ENCODE peak calls at places on chromosomes 11 and 22, in seven cellular contexts. One of them, this sample, is unnamed.
A peak's percentile ranks its signal among the peaks of the same experiment; 100 is the strongest.

GRCh38 chr11:2734181-2735052 is 34.6 kb upstream of the KCNQ1OT1 start:
- DNase-seq in astrocyte: no peak
- DNase-seq in brain microvascular endothelial cell: no peak
- DNase-seq in RWPE1: no peak
- DNase-seq in AG04450: no peak
- DNase-seq in thyroid gland: no peak
- DNase-seq in mammary epithelial cell: no peak
- DNase-seq in this sample: no peak

GRCh38 chr11:112931686-112932085 is 29.5 kb upstream of the NCAM1 start:
- DNase-seq in astrocyte: no peak
- DNase-seq in brain microvascular endothelial cell: no peak
- DNase-seq in RWPE1: no peak
- DNase-seq in AG04450: no peak
- DNase-seq in thyroid gland: no peak
- DNase-seq in mammary epithelial cell: no peak
- DNase-seq in this sample: no peak

GRCh38 chr11:96426356-96427103 is 36.7 kb downstream of the JRKL start:
- DNase-seq in astrocyte: peak; percentile 19
- DNase-seq in brain microvascular endothelial cell: no peak
- DNase-seq in RWPE1: peak; percentile 54
- DNase-seq in AG04450: peak; percentile 21
- DNase-seq in thyroid gland: no peak
- DNase-seq in mammary epithelial cell: peak; percentile 12
- DNase-seq in this sample: no peak

GRCh38 chr22:46036558-46037408 is 59.8 kb upstream of the WNT7B start:
- DNase-seq in astrocyte: no peak
- DNase-seq in brain microvascular endothelial cell: no peak
- DNase-seq in RWPE1: no peak
- DNase-seq in AG04450: no peak
- DNase-seq in thyroid gland: peak; percentile 26
- DNase-seq in mammary epithelial cell: peak; percentile 63
- DNase-seq in this sample: no peak

GRCh38 chr11:64876835-64877341 is 1.5 kb downstream of the EHD1 start:
- DNase-seq in astrocyte: no peak
- DNase-seq in brain microvascular endothelial cell: peak; percentile 29
- DNase-seq in RWPE1: peak; percentile 45
- DNase-seq in AG04450: no peak
- DNase-seq in thyroid gland: peak; percentile 92
- DNase-seq in mammary epithelial cell: peak; percentile 39
- DNase-seq in this sample: peak; percentile 73

GRCh38 chr11:112485280-112485679 is 224.6 kb upstream of the PLET1 start:
- DNase-seq in astrocyte: no peak
- DNase-seq in brain microvascular endothelial cell: no peak
- DNase-seq in RWPE1: no peak
- DNase-seq in AG04450: no peak
- DNase-seq in thyroid gland: no peak
- DNase-seq in mammary epithelial cell: no peak
- DNase-seq in this sample: peak; percentile 15

GRCh38 chr22:50705851-50706351 is 32.1 kb upstream of the ACR start:
- DNase-seq in astrocyte: no peak
- DNase-seq in brain microvascular endothelial cell: no peak
- DNase-seq in RWPE1: no peak
- DNase-seq in AG04450: no peak
- DNase-seq in thyroid gland: peak; percentile 69
- DNase-seq in mammary epithelial cell: no peak
- DNase-seq in this sample: no peak

GRCh38 chr11:44731685-44732411 is 5.1 kb downstream of the TSPAN18 start:
- DNase-seq in astrocyte: no peak
- DNase-seq in brain microvascular endothelial cell: no peak
- DNase-seq in RWPE1: no peak
- DNase-seq in AG04450: no peak
- DNase-seq in thyroid gland: no peak
- DNase-seq in mammary epithelial cell: no peak
- DNase-seq in this sample: no peak

GRCh38 chr22:26398741-26399153 is 30.3 kb upstream of the ASPHD2 start:
- DNase-seq in astrocyte: peak; percentile 71
- DNase-seq in brain microvascular endothelial cell: peak; percentile 73
- DNase-seq in RWPE1: peak; percentile 57
- DNase-seq in AG04450: peak; percentile 8
- DNase-seq in thyroid gland: peak; percentile 43
- DNase-seq in mammary epithelial cell: peak; percentile 55
- DNase-seq in this sample: peak; percentile 36

GRCh38 chr11:62223095-62223494 is 14.6 kb downstream of the SCGB2A1 start:
- DNase-seq in astrocyte: peak; percentile 6
- DNase-seq in brain microvascular endothelial cell: no peak
- DNase-seq in RWPE1: no peak
- DNase-seq in AG04450: no peak
- DNase-seq in thyroid gland: no peak
- DNase-seq in mammary epithelial cell: peak; percentile 14
- DNase-seq in this sample: no peak

GRCh38 chr11:10762185-10762584 is 11.1 kb downstream of the CTR9 start:
- DNase-seq in astrocyte: no peak
- DNase-seq in brain microvascular endothelial cell: no peak
- DNase-seq in RWPE1: no peak
- DNase-seq in AG04450: no peak
- DNase-seq in thyroid gland: no peak
- DNase-seq in mammary epithelial cell: no peak
- DNase-seq in this sample: no peak

GRCh38 chr11:67489203-67489859 is 6.5 kb downstream of the AIP start:
- DNase-seq in astrocyte: no peak
- DNase-seq in brain microvascular endothelial cell: no peak
- DNase-seq in RWPE1: no peak
- DNase-seq in AG04450: no peak
- DNase-seq in thyroid gland: no peak
- DNase-seq in mammary epithelial cell: no peak
- DNase-seq in this sample: no peak

GRCh38 chr11:110172666-110173065 is 79.5 kb downstream of the ZC3H12C start:
- DNase-seq in astrocyte: no peak
- DNase-seq in brain microvascular endothelial cell: no peak
- DNase-seq in RWPE1: no peak
- DNase-seq in AG04450: no peak
- DNase-seq in thyroid gland: no peak
- DNase-seq in mammary epithelial cell: no peak
- DNase-seq in this sample: no peak

GRCh38 chr11:39668640-39669039 is 1790.8 kb downstream of the LRRC4C start:
- DNase-seq in astrocyte: peak; percentile 90
- DNase-seq in brain microvascular endothelial cell: no peak
- DNase-seq in RWPE1: peak; percentile 46
- DNase-seq in AG04450: peak; percentile 1
- DNase-seq in thyroid gland: no peak
- DNase-seq in mammary epithelial cell: peak; percentile 96
- DNase-seq in this sample: no peak

GRCh38 chr11:61777234-61778090 is 14.9 kb downstream of the TMEM258 start:
- DNase-seq in astrocyte: no peak
- DNase-seq in brain microvascular endothelial cell: no peak
- DNase-seq in RWPE1: peak; percentile 63
- DNase-seq in AG04450: no peak
- DNase-seq in thyroid gland: peak; percentile 58
- DNase-seq in mammary epithelial cell: peak; percentile 22
- DNase-seq in this sample: no peak

GRCh38 chr22:26646158-26646557 is 11.2 kb upstream of the MIAT start:
- DNase-seq in astrocyte: peak; percentile 51
- DNase-seq in brain microvascular endothelial cell: peak; percentile 44
- DNase-seq in RWPE1: no peak
- DNase-seq in AG04450: no peak
- DNase-seq in thyroid gland: no peak
- DNase-seq in mammary epithelial cell: no peak
- DNase-seq in this sample: no peak

GRCh38 chr11:12243511-12243910 is 133.1 kb downstream of the MICAL2 start:
- DNase-seq in astrocyte: no peak
- DNase-seq in brain microvascular endothelial cell: no peak
- DNase-seq in RWPE1: no peak
- DNase-seq in AG04450: no peak
- DNase-seq in thyroid gland: no peak
- DNase-seq in mammary epithelial cell: no peak
- DNase-seq in this sample: no peak

GRCh38 chr11:9577032-9577431 is 3.6 kb downstream of the WEE1 start:
- DNase-seq in astrocyte: peak; percentile 62
- DNase-seq in brain microvascular endothelial cell: peak; percentile 52
- DNase-seq in RWPE1: no peak
- DNase-seq in AG04450: no peak
- DNase-seq in thyroid gland: no peak
- DNase-seq in mammary epithelial cell: peak; percentile 66
- DNase-seq in this sample: no peak

GRCh38 chr11:134275534-134276395 is at the start of gene GLB1L3:
- DNase-seq in astrocyte: no peak
- DNase-seq in brain microvascular endothelial cell: no peak
- DNase-seq in RWPE1: peak; percentile 49
- DNase-seq in AG04450: no peak
- DNase-seq in thyroid gland: peak; percentile 47
- DNase-seq in mammary epithelial cell: peak; percentile 63
- DNase-seq in this sample: no peak
- TF ChIP-seq CTCF in astrocyte: no peak
- TF ChIP-seq CTCF in brain microvascular endothelial cell: peak; percentile 58
- TF ChIP-seq CTCF in RWPE1: peak; percentile 46
- TF ChIP-seq CTCF in AG04450: peak; percentile 39
- TF ChIP-seq CTCF in thyroid gland: no peak
- TF ChIP-seq CTCF in mammary epithelial cell: peak; percentile 36
- TF ChIP-seq CTCF in this sample: no peak

GRCh38 chr22:35397095-35397904 is 2.6 kb upstream of the MCM5 start:
- DNase-seq in astrocyte: no peak
- DNase-seq in brain microvascular endothelial cell: no peak
- DNase-seq in RWPE1: no peak
- DNase-seq in AG04450: no peak
- DNase-seq in thyroid gland: no peak
- DNase-seq in mammary epithelial cell: no peak
- DNase-seq in this sample: no peak
- H3K27ac ChIP-seq in astrocyte: no peak overlapping the region
- H3K27ac ChIP-seq in brain microvascular endothelial cell: no peak overlapping the region
- H3K27ac ChIP-seq in RWPE1: no peak overlapping the region
- H3K27ac ChIP-seq in AG04450: no peak overlapping the region
- H3K27ac ChIP-seq in thyroid gland: peak overlapping the region; percentile 27
- H3K27ac ChIP-seq in mammary epithelial cell: no peak overlapping the region
- H3K27ac ChIP-seq in this sample: no peak overlapping the region

DNA sequence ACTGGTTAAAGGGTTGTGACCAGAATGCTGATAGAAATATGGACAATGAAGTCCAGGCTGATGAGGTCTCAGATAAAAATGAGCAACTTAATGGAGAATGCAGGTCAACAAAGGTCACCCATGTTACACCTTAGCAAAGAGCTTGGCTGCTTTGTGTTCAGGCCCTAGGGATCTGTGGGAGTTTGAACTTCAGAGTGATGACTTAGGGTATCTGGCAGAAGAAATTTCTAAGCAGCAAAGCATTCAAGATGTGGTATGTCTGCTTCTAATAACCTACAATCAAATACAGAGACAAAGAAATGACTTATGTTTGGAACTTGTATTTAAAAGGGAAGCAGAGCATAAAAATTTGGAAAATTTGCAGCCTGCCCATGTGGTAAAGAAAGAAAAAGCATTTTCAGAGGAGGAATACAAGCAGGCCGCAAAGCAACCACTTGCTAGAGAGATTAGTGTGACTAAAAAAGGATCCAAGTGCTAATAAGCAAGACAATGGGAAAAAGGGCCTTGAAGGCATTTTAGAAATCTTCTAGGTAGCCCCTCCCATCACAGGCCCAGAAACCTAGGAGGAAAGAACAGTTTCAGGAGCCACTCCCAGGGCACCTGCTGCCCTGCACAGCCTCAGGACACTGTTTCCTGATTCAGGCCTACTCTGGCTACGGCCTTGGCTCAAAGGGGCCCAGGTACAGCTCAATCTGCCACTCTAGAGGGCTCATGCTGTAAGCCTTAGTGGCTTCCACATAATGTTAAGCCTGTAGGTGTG is 41.3 kb downstream of the TNKS1BP1 start:
- DNase-seq in astrocyte: no peak
- DNase-seq in brain microvascular endothelial cell: no peak
- DNase-seq in RWPE1: no peak
- DNase-seq in AG04450: no peak
- DNase-seq in thyroid gland: no peak
- DNase-seq in mammary epithelial cell: no peak
- DNase-seq in this sample: no peak
- TF ChIP-seq CTCF in astrocyte: no peak
- TF ChIP-seq CTCF in brain microvascular endothelial cell: no peak
- TF ChIP-seq CTCF in RWPE1: no peak
- TF ChIP-seq CTCF in AG04450: no peak
- TF ChIP-seq CTCF in thyroid gland: no peak
- TF ChIP-seq CTCF in mammary epithelial cell: no peak
- TF ChIP-seq CTCF in this sample: no peak

GRCh38 chr11:114281388-114281956 is 14.7 kb upstream of the NNMT start:
- DNase-seq in astrocyte: no peak
- DNase-seq in brain microvascular endothelial cell: no peak
- DNase-seq in RWPE1: no peak
- DNase-seq in AG04450: no peak
- DNase-seq in thyroid gland: no peak
- DNase-seq in mammary epithelial cell: no peak
- DNase-seq in this sample: no peak
- H3K27ac ChIP-seq in astrocyte: no peak overlapping the region
- H3K27ac ChIP-seq in brain microvascular endothelial cell: no peak overlapping the region
- H3K27ac ChIP-seq in RWPE1: peak overlapping the region; percentile 88
- H3K27ac ChIP-seq in AG04450: no peak overlapping the region
- H3K27ac ChIP-seq in thyroid gland: no peak overlapping the region
- H3K27ac ChIP-seq in mammary epithelial cell: no peak overlapping the region
- H3K27ac ChIP-seq in this sample: no peak overlapping the region

DNA sequence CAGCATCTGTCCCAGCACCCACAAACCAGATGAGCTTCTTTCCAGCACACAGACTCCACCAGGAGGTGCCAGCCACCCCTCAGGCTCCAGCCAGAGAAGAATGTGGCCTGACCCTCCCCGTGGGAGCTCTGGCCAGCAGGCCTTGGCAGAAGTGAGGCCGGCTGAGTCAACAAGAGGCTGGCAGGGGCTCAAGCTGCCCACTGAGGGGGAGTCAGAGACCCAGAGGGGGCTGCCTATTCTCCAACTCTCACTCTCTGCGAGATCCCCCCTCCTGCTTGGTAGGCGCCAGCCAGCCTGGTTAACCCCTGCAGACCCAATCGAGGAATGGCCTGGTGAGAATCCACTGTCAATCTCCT is 10.6 kb upstream of the CDC42EP1 start:
- DNase-seq in astrocyte: peak; percentile 60
- DNase-seq in brain microvascular endothelial cell: no peak
- DNase-seq in RWPE1: no peak
- DNase-seq in AG04450: no peak
- DNase-seq in thyroid gland: peak; percentile 90
- DNase-seq in mammary epithelial cell: no peak
- DNase-seq in this sample: no peak
- TF ChIP-seq CTCF in astrocyte: no peak
- TF ChIP-seq CTCF in brain microvascular endothelial cell: peak; percentile 51
- TF ChIP-seq CTCF in RWPE1: no peak
- TF ChIP-seq CTCF in AG04450: peak; percentile 34
- TF ChIP-seq CTCF in thyroid gland: peak; percentile 54
- TF ChIP-seq CTCF in mammary epithelial cell: no peak
- TF ChIP-seq CTCF in this sample: no peak

GRCh38 chr11:69017951-69018350 is 4.9 kb upstream of the MRGPRF start:
- DNase-seq in astrocyte: no peak
- DNase-seq in brain microvascular endothelial cell: no peak
- DNase-seq in RWPE1: no peak
- DNase-seq in AG04450: no peak
- DNase-seq in thyroid gland: no peak
- DNase-seq in mammary epithelial cell: no peak
- DNase-seq in this sample: no peak

GRCh38 chr11:69013009-69013951 is at the start of gene MRGPRF:
- DNase-seq in astrocyte: peak; percentile 67
- DNase-seq in brain microvascular endothelial cell: peak; percentile 20
- DNase-seq in RWPE1: no peak
- DNase-seq in AG04450: peak; percentile 84
- DNase-seq in thyroid gland: peak; percentile 40
- DNase-seq in mammary epithelial cell: no peak
- DNase-seq in this sample: peak; percentile 63

GRCh38 chr11:69012092-69013008 is 696 bp downstream of the MRGPRF start:
- DNase-seq in astrocyte: no peak
- DNase-seq in brain microvascular endothelial cell: no peak
- DNase-seq in RWPE1: no peak
- DNase-seq in AG04450: no peak
- DNase-seq in thyroid gland: no peak
- DNase-seq in mammary epithelial cell: no peak
- DNase-seq in this sample: no peak

GRCh38 chr11:69014084-69014935 is 1.3 kb upstream of the MRGPRF start:
- DNase-seq in astrocyte: no peak
- DNase-seq in brain microvascular endothelial cell: no peak
- DNase-seq in RWPE1: no peak
- DNase-seq in AG04450: peak; percentile 76
- DNase-seq in thyroid gland: no peak
- DNase-seq in mammary epithelial cell: no peak
- DNase-seq in this sample: no peak

GRCh38 chr11:69014936-69015549 is 2.0 kb upstream of the MRGPRF start:
- DNase-seq in astrocyte: no peak
- DNase-seq in brain microvascular endothelial cell: no peak
- DNase-seq in RWPE1: no peak
- DNase-seq in AG04450: no peak
- DNase-seq in thyroid gland: no peak
- DNase-seq in mammary epithelial cell: no peak
- DNase-seq in this sample: no peak
- H3K27ac ChIP-seq in astrocyte: no peak overlapping the region
- H3K27ac ChIP-seq in brain microvascular endothelial cell: no peak overlapping the region
- H3K27ac ChIP-seq in RWPE1: no peak overlapping the region
- H3K27ac ChIP-seq in AG04450: peak overlapping the region; percentile 95
- H3K27ac ChIP-seq in thyroid gland: peak overlapping the region; percentile 54
- H3K27ac ChIP-seq in mammary epithelial cell: no peak overlapping the region
- H3K27ac ChIP-seq in this sample: no peak overlapping the region